ENCODE peak calls at places on chromosomes 4 and X, in six cellular contexts. W is B cell, T is HFFc6, B is coronary artery, O is cardiac muscle cell, Q is gastrocnemius medialis. Y is an unnamed sample.

GRCh38 chr4:178414042-178414441 is 971.8 kb upstream of the AGA start:
- DNase-seq in W (no peak), T (no peak), B (no peak), O (no peak), Q (no peak), Y (no peak)

GRCh38 chr4:99723555-99724450 is 66.2 kb upstream of the C4orf54 start:
- DNase-seq in W (no peak), T (peak; percentile 52), B (no peak), O (peak; percentile 74), Q (peak; percentile 94), Y (no peak)

GRCh38 chr4:16897991-16898827 is at the start of gene LDB2:
- DNase-seq in W (no peak), T (peak; percentile 81), B (peak; percentile 80), O (peak; percentile 91), Q (peak; percentile 19), Y (no peak)

GRCh38 chr4:75141162-75141561 is 208.2 kb downstream of the PARM1 start:
- DNase-seq in W (no peak), T (no peak), B (no peak), O (no peak), Q (no peak), Y (no peak)

GRCh38 chr4:39664828-39665731 is 26.4 kb upstream of the SMIM14 start:
- DNase-seq in W (no peak), T (peak; percentile 43), B (no peak), O (peak; percentile 21), Q (no peak), Y (no peak)

GRCh38 chrX:48957477-48957826 is at the start of gene OTUD5:
- DNase-seq in W (peak; percentile 80), T (no peak), B (no peak), O (no peak), Q (no peak), Y (peak; percentile 82)

GRCh38 chr4:116573540-116573939 is 511.8 kb downstream of the TRAM1L1 start:
- DNase-seq in W (no peak), T (no peak), B (no peak), O (no peak), Q (no peak), Y (no peak)

GRCh38 chr4:1192091-1192492 is 19.7 kb upstream of the SPON2 start:
- DNase-seq in W (no peak), T (peak; percentile 94), B (peak; percentile 91), O (peak; percentile 98), Q (peak; percentile 93), Y (no peak)

GRCh38 chr4:3826247-3827172 is 60.3 kb downstream of the ADRA2C start:
- DNase-seq in W (no peak), T (no peak), B (no peak), O (no peak), Q (no peak), Y (no peak)

GRCh38 chr4:89755210-89755609 is 81.8 kb downstream of the SNCA start:
- DNase-seq in W (no peak), T (no peak), B (no peak), O (peak; percentile 45), Q (no peak), Y (no peak)

GRCh38 chrX:1507511-1508463 is 29.2 kb downstream of the P2RY8 start:
- DNase-seq in W (peak; percentile 80), T (no peak), B (no peak), O (no peak), Q (no peak), Y (peak; percentile 79)

GRCh38 chr4:173475751-173476150 is 54.3 kb downstream of the HAND2 start:
- DNase-seq in W (no peak), T (no peak), B (no peak), O (no peak), Q (no peak), Y (no peak)

GRCh38 chr4:89254847-89255246 is 52.8 kb downstream of the GPRIN3 start:
- DNase-seq in W (no peak), T (peak; percentile 13), B (no peak), O (peak; percentile 46), Q (no peak), Y (peak; percentile 40)

GRCh38 chr4:147837435-147837834 is 105.5 kb downstream of the ARHGAP10 start:
- DNase-seq in W (no peak), T (peak; percentile 52), B (no peak), O (no peak), Q (peak; percentile 63), Y (no peak)

GRCh38 chr4:170398228-170398627 is 308.5 kb upstream of the AADAT start:
- DNase-seq in W (no peak), T (no peak), B (no peak), O (no peak), Q (no peak), Y (no peak)

GRCh38 chr4:6009452-6009851 is 8.8 kb downstream of the C4orf50 start:
- DNase-seq in W (no peak), T (no peak), B (no peak), O (no peak), Q (no peak), Y (no peak)

GRCh38 chr4:6005175-6005574 is 13.1 kb downstream of the C4orf50 start:
- DNase-seq in W (no peak), T (no peak), B (no peak), O (no peak), Q (no peak), Y (no peak)

GRCh38 chr4:6008766-6009385 is 9.4 kb downstream of the C4orf50 start:
- DNase-seq in W (no peak), T (no peak), B (no peak), O (no peak), Q (no peak), Y (no peak)

GRCh38 chr4:6010789-6011188 is 7.4 kb downstream of the C4orf50 start:
- DNase-seq in W (no peak), T (no peak), B (no peak), O (no peak), Q (no peak), Y (no peak)

DNA sequence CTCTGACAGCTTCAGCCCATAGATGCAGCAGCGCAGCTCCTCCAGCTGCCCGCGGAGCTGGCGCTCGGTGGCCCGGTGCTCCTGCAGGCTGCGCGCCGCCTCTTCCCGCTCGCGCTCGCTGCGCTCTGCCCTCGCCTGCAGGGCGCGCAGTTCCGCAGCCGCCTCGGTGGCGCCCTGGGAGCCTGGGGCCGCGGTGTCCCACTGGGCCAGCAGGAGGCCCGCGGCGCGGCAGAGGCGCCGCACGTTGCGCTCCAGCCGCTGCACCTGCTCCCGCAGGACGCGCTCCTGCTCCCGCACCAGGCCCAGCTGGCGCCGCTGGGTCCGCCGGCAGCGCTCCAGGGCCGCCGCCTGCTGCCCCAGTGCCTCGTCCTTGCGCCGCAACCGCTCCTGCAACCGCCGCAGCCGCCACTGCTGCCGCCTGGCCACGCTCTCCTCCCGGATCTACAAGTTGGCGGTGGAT is 10.1 kb downstream of the C4orf50 start:
- DNase-seq in W (no peak), T (no peak), B (no peak), O (no peak), Q (no peak), Y (no peak)
- TF ChIP-seq CTCF in W (no peak), T (no peak), B (no peak), O (no peak), Q (no peak), Y (no peak)

GRCh38 chr4:130359537-130359936 is 1263.6 kb downstream of the C4orf33 start:
- DNase-seq in W (no peak), T (peak; percentile 37), B (no peak), O (peak; percentile 64), Q (no peak), Y (no peak)
- TF ChIP-seq CTCF in W (no peak), T (peak; percentile 79), B (no peak), O (peak; percentile 45), Q (no peak), Y (no peak)

DNA sequence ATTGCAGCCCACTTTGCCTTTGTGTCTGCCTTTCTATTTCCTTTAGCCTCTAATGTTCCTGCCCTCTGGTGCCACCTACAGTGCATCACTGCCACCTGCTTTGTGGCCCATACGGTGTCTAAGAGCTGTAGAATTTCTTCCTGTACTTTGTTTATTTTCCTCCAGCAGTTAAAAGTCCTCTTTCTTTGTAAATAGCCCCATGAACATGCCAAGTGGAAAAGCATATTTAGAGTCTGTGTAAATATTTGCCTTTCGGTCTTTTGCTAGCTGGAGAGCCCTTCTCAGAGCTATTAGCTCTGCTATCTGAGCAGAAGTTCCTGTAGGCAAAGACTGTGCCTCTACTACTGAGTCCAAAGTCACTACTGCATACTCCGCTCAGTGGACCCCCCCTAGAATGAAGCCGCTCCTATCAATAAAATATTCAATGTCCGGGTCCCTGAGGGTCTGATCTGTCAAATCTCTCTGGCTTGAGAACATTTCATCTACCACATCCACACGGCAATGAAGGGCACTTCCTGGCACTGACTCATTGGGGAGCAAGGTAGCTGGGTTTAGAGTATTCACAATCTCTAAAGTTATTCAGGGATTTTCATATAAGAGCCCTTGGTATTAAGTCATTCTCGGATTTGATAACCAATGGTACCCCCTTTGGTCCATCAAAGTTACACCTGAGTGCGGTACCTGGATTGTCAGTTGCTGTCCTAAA is 36.3 kb downstream of the SULT1E1 start:
- DNase-seq in W (no peak), T (no peak), B (no peak), O (peak; percentile 65), Q (no peak), Y (no peak)
- TF ChIP-seq CTCF in W (no peak), T (no peak), B (no peak), O (peak; percentile 66), Q (no peak), Y (peak; percentile 30)

GRCh38 chr4:182073278-182073677 is 169.9 kb upstream of the TENM3 start:
- DNase-seq in W (no peak), T (no peak), B (no peak), O (no peak), Q (no peak), Y (no peak)
- TF ChIP-seq CTCF in W (no peak), T (no peak), B (no peak), O (no peak), Q (no peak), Y (no peak)

GRCh38 chr4:166165829-166166420 is 292.9 kb downstream of the TLL1 start:
- DNase-seq in W (no peak), T (peak; percentile 78), B (no peak), O (peak; percentile 87), Q (no peak), Y (peak; percentile 36)
- TF ChIP-seq CTCF in W (peak; percentile 70), T (peak; percentile 92), B (peak; percentile 32), O (peak; percentile 71), Q (peak; percentile 58), Y (peak; percentile 54)

GRCh38 chrX:132568291-132568690 is 79.5 kb upstream of the MBNL3 start:
- DNase-seq in W (no peak), T (no peak), B (no peak), O (no peak), Q (no peak), Y (no peak)
- TF ChIP-seq CTCF in W (no peak), T (no peak), B (no peak), O (no peak), Q (no peak), Y (no peak)

DNA sequence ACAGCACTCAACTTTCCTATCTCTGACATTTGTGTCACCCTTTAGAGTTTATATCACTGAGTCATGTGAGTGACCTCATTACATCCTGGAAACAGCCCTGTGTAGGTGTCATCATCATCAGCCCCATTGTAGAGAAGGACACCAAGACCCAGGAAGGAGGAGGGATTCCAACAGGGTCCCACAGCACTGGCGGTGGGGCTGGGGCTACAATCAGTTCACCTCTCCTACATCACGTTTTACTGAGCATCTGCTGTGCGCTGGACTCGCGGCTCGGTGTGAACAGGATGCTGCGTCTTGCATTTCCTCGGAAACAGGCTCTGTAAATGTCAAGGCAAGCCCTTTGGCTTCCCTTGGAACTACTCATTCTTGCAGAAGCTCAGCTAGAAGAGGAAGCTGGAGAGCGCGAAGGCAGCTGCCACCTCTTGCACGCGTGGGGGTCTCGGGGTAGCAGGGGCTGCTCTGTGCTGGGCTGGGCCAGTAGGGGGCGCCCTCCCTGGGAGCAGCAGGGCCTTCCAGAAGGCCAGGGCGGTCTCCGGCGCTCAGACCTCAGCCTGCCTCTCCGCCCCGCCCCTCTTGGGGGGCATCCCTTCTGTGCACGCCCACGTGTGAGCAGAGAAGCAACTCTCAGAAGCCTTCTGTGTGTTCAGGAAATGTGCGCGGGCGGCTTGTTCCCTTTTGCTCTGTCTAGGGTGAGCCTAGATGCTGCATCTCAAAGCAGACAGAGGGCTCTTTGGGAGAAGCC is 29.0 kb downstream of the REELD1 start:
- DNase-seq in W (no peak), T (peak; percentile 15), B (no peak), O (peak; percentile 20), Q (no peak), Y (peak; percentile 92)
- TF ChIP-seq CTCF in W (peak; percentile 55), T (peak; percentile 74), B (no peak), O (peak; percentile 43), Q (peak; percentile 39), Y (peak; percentile 85)

Y was measured in GM13976.